ENCODE peak calls at places on chromosomes 4 and X, in ten cellular contexts. V, I, W, R, L, K, N, J, G and P are unnamed samples.

GRCh38 chr4:118774989-118775388 is 60.9 kb downstream of the SEC24D start:
- DNase-seq in I (no peak), L (no peak), G (no peak), W (no peak), N (no peak), K (no peak), J (no peak), R (no peak), V (no peak), P (no peak)

GRCh38 chr4:142826503-142827241 is 19.4 kb downstream of the INPP4B start:
- DNase-seq in L (no peak), G (no peak), J (no peak), N (no peak), R (no peak), W (no peak), K (no peak), I (no peak), V (no peak), P (no peak)

GRCh38 chr4:175453456-175453855 is 358.6 kb downstream of the GPM6A start:
- DNase-seq in V (no peak), W (no peak), N (no peak), G (no peak), J (no peak), L (no peak), K (no peak), I (no peak), R (no peak), P (no peak)

GRCh38 chr4:27178066-27178465 is 317.4 kb downstream of the STIM2 start:
- DNase-seq in G (no peak), R (no peak), K (no peak), L (no peak), W (no peak), V (no peak), J (peak; percentile 2), N (no peak), I (no peak), P (no peak)

GRCh38 chr4:94758141-94758699 is 465 bp downstream of the BMPR1B start:
- DNase-seq in J (peak; percentile 5), L (peak; percentile 69), K (peak; percentile 32), G (no peak), W (no peak), N (no peak), V (no peak), I (no peak), R (no peak), P (no peak)

GRCh38 chr4:148315049-148315448 is 127.2 kb downstream of the NR3C2 start:
- DNase-seq in R (no peak), G (no peak), V (no peak), N (no peak), L (no peak), K (no peak), W (no peak), I (no peak), J (no peak), P (no peak)

GRCh38 chrX:15723887-15724517 is 14.1 kb upstream of the CA5B start:
- DNase-seq in V (no peak), N (no peak), K (no peak), R (no peak), G (no peak), W (no peak), L (no peak), J (no peak), I (no peak), P (no peak)

GRCh38 chrX:115894087-115894486 is 276.5 kb upstream of the AGTR2 start:
- DNase-seq in L (no peak), R (no peak), W (no peak), J (peak; percentile 8), V (no peak), K (peak; percentile 22), G (no peak), I (no peak), N (no peak), P (no peak)

GRCh38 chr4:148514041-148514440 is 71.8 kb upstream of the NR3C2 start:
- DNase-seq in J (no peak), R (no peak), V (no peak), G (no peak), I (peak; percentile 34), L (no peak), N (no peak), W (no peak), K (no peak), P (peak; percentile 1)

GRCh38 chr4:123110147-123110546 is 187.8 kb upstream of the NUDT6 start:
- DNase-seq in K (no peak), L (no peak), I (no peak), V (no peak), N (no peak), W (no peak), R (no peak), J (no peak), G (no peak), P (no peak)

GRCh38 chrX:23883737-23884354 is 23.9 kb downstream of the APOO start:
- DNase-seq in J (no peak), I (no peak), W (no peak), K (no peak), R (no peak), N (peak; percentile 2), L (peak; percentile 11), V (no peak), G (no peak), P (peak; percentile 51)

GRCh38 chr4:4333265-4333706 is 43.2 kb downstream of the ZBTB49 start:
- DNase-seq in J (peak; percentile 31), I (no peak), R (peak; percentile 49), N (no peak), V (no peak), W (no peak), K (no peak), G (no peak), L (no peak), P (no peak)

GRCh38 chr4:152372444-152372843 is 163.4 kb downstream of the FBXW7 start:
- DNase-seq in I (no peak), G (no peak), R (no peak), L (no peak), J (no peak), N (no peak), W (no peak), V (no peak), K (no peak), P (no peak)

GRCh38 chr4:169664615-169665014 is 44.2 kb downstream of the CLCN3 start:
- DNase-seq in W (no peak), I (no peak), N (no peak), J (no peak), K (no peak), L (no peak), G (no peak), R (no peak), V (no peak), P (no peak)

GRCh38 chr4:156584100-156584499 is 387.5 kb downstream of the PDGFC start:
- DNase-seq in G (no peak), R (no peak), W (no peak), N (no peak), I (no peak), V (no peak), L (no peak), K (no peak), J (no peak), P (no peak)

GRCh38 chr4:129231907-129232626 is 136.1 kb downstream of the C4orf33 start:
- DNase-seq in W (no peak), V (no peak), G (no peak), K (no peak), N (no peak), R (no peak), J (no peak), I (no peak), L (no peak), P (no peak)

GRCh38 chr4:7032591-7032990 is 10.6 kb upstream of the TADA2B start:
- DNase-seq in J (no peak), I (no peak), G (no peak), R (no peak), V (no peak), L (no peak), W (no peak), K (no peak), N (no peak), P (no peak)

GRCh38 chrX:98067611-98068010 is 1183.9 kb downstream of the RPA4 start:
- DNase-seq in I (no peak), L (no peak), W (no peak), J (no peak), K (no peak), N (no peak), G (no peak), R (no peak), V (no peak), P (no peak)

GRCh38 chrX:152904151-152905080 is 6.5 kb downstream of the ZNF185 start:
- DNase-seq in I (no peak), L (peak; percentile 75), K (no peak), W (peak; percentile 55), V (peak; percentile 61), G (no peak), N (peak; percentile 25), R (peak; percentile 45), J (peak; percentile 66), P (peak; percentile 18)

GRCh38 chr4:40848981-40849380 is 99.2 kb downstream of the NSUN7 start:
- DNase-seq in L (no peak), K (no peak), V (no peak), I (no peak), W (no peak), R (no peak), N (no peak), J (no peak), G (no peak), P (no peak)

GRCh38 chr4:39472396-39472795 is 13.5 kb downstream of the LIAS start:
- DNase-seq in V (no peak), J (no peak), W (no peak), G (no peak), L (no peak), R (no peak), N (no peak), I (no peak), K (no peak), P (no peak)

GRCh38 chr4:137370699-137371098 is 161.6 kb downstream of the PCDH18 start:
- DNase-seq in W (no peak), N (no peak), J (no peak), L (no peak), K (no peak), R (no peak), I (no peak), V (no peak), G (no peak), P (no peak)

GRCh38 chr4:68907788-68908700 is 43.6 kb downstream of the UGT2A3 start:
- DNase-seq in R (no peak), N (no peak), V (no peak), W (no peak), L (no peak), G (no peak), K (no peak), I (no peak), J (no peak), P (no peak)

GRCh38 chrX:16278927-16279326 is 111.6 kb downstream of the MAGEB17 start:
- DNase-seq in L (no peak), K (no peak), I (no peak), R (peak; percentile 26), V (no peak), N (no peak), W (no peak), J (peak; percentile 2), G (no peak), P (no peak)

GRCh38 chr4:635851-636627 is 10.7 kb downstream of the PDE6B start:
- DNase-seq in N (no peak), L (peak; percentile 14), I (no peak), W (no peak), J (no peak), G (peak; percentile 26), R (no peak), K (no peak), V (no peak), P (no peak)

GRCh38 chr4:94497690-94498089 is 45.9 kb downstream of the PDLIM5 start:
- DNase-seq in K (no peak), G (no peak), J (no peak), N (no peak), W (no peak), I (no peak), V (no peak), R (no peak), L (no peak), P (no peak)

GRCh38 chr4:144711685-144712456 is 65.9 kb downstream of the HHIP start:
- DNase-seq in I (no peak), K (no peak), R (no peak), L (no peak), V (no peak), W (no peak), N (no peak), J (no peak), G (no peak), P (no peak)

GRCh38 chrX:118551426-118551825 is 55.8 kb downstream of the DOCK11 start:
- DNase-seq in R (no peak), I (no peak), J (no peak), W (no peak), N (no peak), V (no peak), G (no peak), L (no peak), K (no peak), P (no peak)